ENCODE peak calls at places on chromosomes 4 and X, in ten cellular contexts. One of them, this sample, is unnamed.

GRCh38 chrX:57677132-57677858 is 2.8 kb downstream of the NLRP2B start:
- DNase-seq in right lobe of liver: no peak
- DNase-seq in HL-60: no peak
- DNase-seq in esophagus squamous epithelium: no peak
- DNase-seq in effector memory CD4-positive, alpha-beta T cell: no peak
- DNase-seq in K562: no peak
- DNase-seq in GM23248: no peak
- DNase-seq in heart right ventricle: no peak
- DNase-seq in IMR-90: no peak
- DNase-seq in Peyer's patch: no peak
- DNase-seq in this sample: no peak

GRCh38 chr4:53734584-53735363 is 143.5 kb upstream of the LNX1 start:
- DNase-seq in heart right ventricle: no peak
- DNase-seq in effector memory CD4-positive, alpha-beta T cell: no peak
- DNase-seq in IMR-90: peak
- DNase-seq in GM23248: peak
- DNase-seq in right lobe of liver: no peak
- DNase-seq in esophagus squamous epithelium: no peak
- DNase-seq in K562: no peak
- DNase-seq in Peyer's patch: no peak
- DNase-seq in HL-60: no peak
- DNase-seq in this sample: no peak

GRCh38 chr4:182273191-182273935 is 30.2 kb downstream of the TENM3 start:
- DNase-seq in K562: no peak
- DNase-seq in IMR-90: no peak
- DNase-seq in HL-60: no peak
- DNase-seq in right lobe of liver: no peak
- DNase-seq in Peyer's patch: no peak
- DNase-seq in heart right ventricle: no peak
- DNase-seq in GM23248: no peak
- DNase-seq in esophagus squamous epithelium: no peak
- DNase-seq in effector memory CD4-positive, alpha-beta T cell: no peak
- DNase-seq in this sample: no peak

GRCh38 chr4:182730791-182731190 is 186.4 kb downstream of the DCTD start:
- DNase-seq in heart right ventricle: no peak
- DNase-seq in right lobe of liver: no peak
- DNase-seq in IMR-90: no peak
- DNase-seq in K562: no peak
- DNase-seq in Peyer's patch: no peak
- DNase-seq in GM23248: no peak
- DNase-seq in effector memory CD4-positive, alpha-beta T cell: no peak
- DNase-seq in HL-60: no peak
- DNase-seq in esophagus squamous epithelium: no peak
- DNase-seq in this sample: no peak

GRCh38 chr4:145936142-145937020 is 2.2 kb downstream of the ZNF827 start:
- DNase-seq in esophagus squamous epithelium: peak
- DNase-seq in effector memory CD4-positive, alpha-beta T cell: peak
- DNase-seq in right lobe of liver: peak
- DNase-seq in IMR-90: peak
- DNase-seq in HL-60: no peak
- DNase-seq in Peyer's patch: peak
- DNase-seq in heart right ventricle: peak
- DNase-seq in GM23248: peak
- DNase-seq in K562: peak
- DNase-seq in this sample: peak

GRCh38 chr4:137468836-137469235 is 63.5 kb downstream of the PCDH18 start:
- DNase-seq in K562: no peak
- DNase-seq in heart right ventricle: no peak
- DNase-seq in Peyer's patch: no peak
- DNase-seq in effector memory CD4-positive, alpha-beta T cell: no peak
- DNase-seq in right lobe of liver: no peak
- DNase-seq in HL-60: no peak
- DNase-seq in GM23248: no peak
- DNase-seq in esophagus squamous epithelium: no peak
- DNase-seq in IMR-90: no peak
- DNase-seq in this sample: no peak

GRCh38 chrX:56130013-56130412 is 102.1 kb upstream of the KLF8 start:
- DNase-seq in effector memory CD4-positive, alpha-beta T cell: no peak
- DNase-seq in esophagus squamous epithelium: no peak
- DNase-seq in right lobe of liver: no peak
- DNase-seq in IMR-90: no peak
- DNase-seq in Peyer's patch: no peak
- DNase-seq in heart right ventricle: no peak
- DNase-seq in K562: no peak
- DNase-seq in GM23248: no peak
- DNase-seq in HL-60: no peak
- DNase-seq in this sample: no peak

GRCh38 chr4:8477676-8478075 is 37.1 kb downstream of the TRMT44 start:
- DNase-seq in esophagus squamous epithelium: no peak
- DNase-seq in IMR-90: no peak
- DNase-seq in Peyer's patch: no peak
- DNase-seq in K562: no peak
- DNase-seq in effector memory CD4-positive, alpha-beta T cell: no peak
- DNase-seq in right lobe of liver: no peak
- DNase-seq in HL-60: no peak
- DNase-seq in GM23248: no peak
- DNase-seq in heart right ventricle: no peak
- DNase-seq in this sample: no peak

GRCh38 chr4:25330335-25330734 is 17.8 kb downstream of the ZCCHC4 start:
- DNase-seq in heart right ventricle: no peak
- DNase-seq in effector memory CD4-positive, alpha-beta T cell: no peak
- DNase-seq in right lobe of liver: no peak
- DNase-seq in GM23248: no peak
- DNase-seq in esophagus squamous epithelium: no peak
- DNase-seq in K562: no peak
- DNase-seq in HL-60: no peak
- DNase-seq in Peyer's patch: no peak
- DNase-seq in IMR-90: no peak
- DNase-seq in this sample: no peak

GRCh38 chr4:158729716-158730559 is 6.7 kb upstream of the PPID start:
- DNase-seq in GM23248: peak
- DNase-seq in effector memory CD4-positive, alpha-beta T cell: no peak
- DNase-seq in right lobe of liver: no peak
- DNase-seq in K562: no peak
- DNase-seq in heart right ventricle: peak
- DNase-seq in IMR-90: peak
- DNase-seq in esophagus squamous epithelium: no peak
- DNase-seq in HL-60: no peak
- DNase-seq in Peyer's patch: peak
- DNase-seq in this sample: peak

GRCh38 chrX:54029543-54030143 is 14.6 kb downstream of the PHF8 start:
- DNase-seq in heart right ventricle: no peak
- DNase-seq in right lobe of liver: peak
- DNase-seq in effector memory CD4-positive, alpha-beta T cell: no peak
- DNase-seq in IMR-90: no peak
- DNase-seq in Peyer's patch: no peak
- DNase-seq in HL-60: no peak
- DNase-seq in K562: no peak
- DNase-seq in GM23248: no peak
- DNase-seq in esophagus squamous epithelium: no peak
- DNase-seq in this sample: no peak

GRCh38 chr4:7138223-7139166 is 53.8 kb upstream of the SORCS2 start:
- DNase-seq in IMR-90: no peak
- DNase-seq in effector memory CD4-positive, alpha-beta T cell: no peak
- DNase-seq in K562: no peak
- DNase-seq in Peyer's patch: no peak
- DNase-seq in heart right ventricle: no peak
- DNase-seq in right lobe of liver: no peak
- DNase-seq in GM23248: no peak
- DNase-seq in HL-60: no peak
- DNase-seq in esophagus squamous epithelium: no peak
- DNase-seq in this sample: no peak

GRCh38 chr4:71210831-71211230 is 128.0 kb upstream of the SLC4A4 start:
- DNase-seq in IMR-90: no peak
- DNase-seq in heart right ventricle: no peak
- DNase-seq in K562: no peak
- DNase-seq in esophagus squamous epithelium: no peak
- DNase-seq in effector memory CD4-positive, alpha-beta T cell: no peak
- DNase-seq in Peyer's patch: no peak
- DNase-seq in HL-60: no peak
- DNase-seq in GM23248: peak
- DNase-seq in right lobe of liver: no peak
- DNase-seq in this sample: no peak

DNA sequence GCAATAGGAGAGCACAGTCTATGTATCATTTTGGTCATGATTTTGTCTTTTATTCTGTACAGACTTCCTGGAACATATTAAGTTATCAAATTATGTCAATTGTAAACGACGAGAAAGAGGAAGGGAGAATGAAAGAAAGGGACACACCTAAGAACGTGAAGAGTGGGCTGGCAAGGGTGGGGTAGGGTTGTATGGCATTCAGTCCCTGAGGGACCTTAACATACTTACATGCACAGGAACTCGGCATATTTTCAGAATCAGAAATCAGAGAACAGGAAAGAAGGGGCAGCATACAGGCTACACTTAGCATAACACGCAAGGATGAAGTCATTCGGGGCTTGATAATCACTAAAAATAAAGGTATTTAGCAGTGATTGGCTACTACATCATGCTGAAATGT is 1375.0 kb upstream of the ADGRL3 start:
- DNase-seq in effector memory CD4-positive, alpha-beta T cell: no peak
- DNase-seq in K562: no peak
- DNase-seq in esophagus squamous epithelium: no peak
- DNase-seq in right lobe of liver: no peak
- DNase-seq in heart right ventricle: no peak
- DNase-seq in GM23248: no peak
- DNase-seq in HL-60: no peak
- DNase-seq in Peyer's patch: no peak
- DNase-seq in IMR-90: no peak
- DNase-seq in this sample: no peak
- H3K27ac ChIP-seq in effector memory CD4-positive, alpha-beta T cell: no peak
- H3K27ac ChIP-seq in K562: no peak
- H3K27ac ChIP-seq in esophagus squamous epithelium: no peak
- H3K27ac ChIP-seq in right lobe of liver: no peak
- H3K27ac ChIP-seq in heart right ventricle: no peak
- H3K27ac ChIP-seq in GM23248: no peak
- H3K27ac ChIP-seq in HL-60: no peak
- H3K27ac ChIP-seq in Peyer's patch: no peak
- H3K27ac ChIP-seq in IMR-90: no peak
- H3K27ac ChIP-seq in this sample: no peak

DNA sequence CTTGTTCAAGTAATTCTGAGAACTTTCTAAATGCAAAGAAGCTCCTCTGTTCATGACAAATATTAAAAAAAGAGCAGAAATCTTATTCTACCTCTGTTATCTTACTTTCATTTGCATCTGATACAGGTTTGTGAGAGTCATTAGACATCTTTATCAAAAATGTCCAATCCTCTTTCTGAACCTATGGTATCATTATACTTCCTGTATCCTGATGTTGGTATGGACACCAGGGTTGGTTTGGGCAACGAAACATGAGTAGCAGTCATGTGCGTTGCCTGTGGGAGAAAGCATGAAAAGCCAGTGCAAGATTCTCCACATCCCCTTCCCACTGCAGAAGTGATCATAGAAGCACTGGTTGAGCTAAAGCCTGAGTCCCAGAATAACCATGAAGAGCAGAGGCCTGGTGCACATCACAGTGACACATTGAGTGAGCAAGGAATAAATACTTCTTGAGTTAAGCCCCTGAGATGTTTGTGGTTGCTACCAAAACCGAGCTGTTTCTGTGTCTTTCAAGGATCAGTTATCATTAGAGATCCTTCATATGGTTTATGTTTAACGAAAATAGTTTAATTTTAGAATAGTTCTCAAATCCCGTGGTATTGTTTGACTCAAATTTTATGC is 197.2 kb downstream of the BANK1 start:
- DNase-seq in Peyer's patch: no peak
- DNase-seq in heart right ventricle: no peak
- DNase-seq in esophagus squamous epithelium: no peak
- DNase-seq in GM23248: no peak
- DNase-seq in right lobe of liver: no peak
- DNase-seq in K562: no peak
- DNase-seq in effector memory CD4-positive, alpha-beta T cell: no peak
- DNase-seq in IMR-90: no peak
- DNase-seq in HL-60: no peak
- DNase-seq in this sample: no peak
- H3K27ac ChIP-seq in Peyer's patch: no peak
- H3K27ac ChIP-seq in heart right ventricle: no peak
- H3K27ac ChIP-seq in esophagus squamous epithelium: no peak
- H3K27ac ChIP-seq in GM23248: no peak
- H3K27ac ChIP-seq in right lobe of liver: no peak
- H3K27ac ChIP-seq in K562: no peak
- H3K27ac ChIP-seq in effector memory CD4-positive, alpha-beta T cell: no peak
- H3K27ac ChIP-seq in IMR-90: no peak
- H3K27ac ChIP-seq in HL-60: no peak
- H3K27ac ChIP-seq in this sample: no peak

DNA sequence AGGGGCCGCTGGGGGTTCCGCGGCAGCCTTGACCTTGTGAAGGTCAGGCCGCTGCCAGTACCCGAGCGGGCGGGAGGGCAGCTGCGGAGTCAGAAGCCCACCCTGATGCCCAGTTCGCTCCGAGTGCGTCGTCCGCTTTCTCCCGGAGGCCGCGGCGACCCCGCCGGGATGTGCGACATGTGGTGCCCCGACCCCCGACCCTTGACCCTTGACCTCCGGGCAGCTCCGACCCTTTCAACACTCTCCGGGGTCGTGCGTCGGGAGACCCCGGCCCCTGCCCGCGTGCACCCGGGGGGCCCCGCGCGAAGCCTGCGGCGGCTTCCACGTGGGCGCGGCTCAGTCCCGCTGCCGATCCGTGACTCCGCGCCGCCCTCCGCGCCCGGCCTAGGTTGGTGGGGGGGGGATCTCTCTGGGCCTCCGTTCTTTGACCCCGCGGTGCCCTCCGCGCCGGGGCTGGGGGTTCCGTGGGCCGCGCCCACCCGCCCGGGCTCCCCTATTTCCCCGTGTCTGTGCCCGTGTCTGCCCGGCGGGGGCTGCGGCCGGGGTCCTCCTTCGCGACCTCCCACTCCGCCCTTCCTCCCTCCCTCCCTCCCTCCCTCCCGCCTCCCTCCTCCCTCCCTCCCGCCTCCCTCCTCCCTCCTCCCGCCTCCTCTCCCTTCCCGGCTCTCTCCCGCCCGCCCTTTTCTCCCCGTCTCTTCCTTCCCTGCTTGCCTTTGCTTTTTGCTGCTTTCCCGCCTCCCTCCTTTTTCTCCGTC is 640 bp upstream of the SLC25A6 start:
- DNase-seq in effector memory CD4-positive, alpha-beta T cell: no peak
- DNase-seq in esophagus squamous epithelium: no peak
- DNase-seq in heart right ventricle: peak
- DNase-seq in GM23248: peak
- DNase-seq in HL-60: no peak
- DNase-seq in K562: peak
- DNase-seq in IMR-90: peak
- DNase-seq in right lobe of liver: peak
- DNase-seq in Peyer's patch: peak
- DNase-seq in this sample: no peak
- H3K27ac ChIP-seq in effector memory CD4-positive, alpha-beta T cell: peak
- H3K27ac ChIP-seq in esophagus squamous epithelium: peak
- H3K27ac ChIP-seq in heart right ventricle: peak
- H3K27ac ChIP-seq in GM23248: peak
- H3K27ac ChIP-seq in HL-60: peak
- H3K27ac ChIP-seq in K562: peak
- H3K27ac ChIP-seq in IMR-90: peak
- H3K27ac ChIP-seq in right lobe of liver: peak
- H3K27ac ChIP-seq in Peyer's patch: peak
- H3K27ac ChIP-seq in this sample: peak

DNA sequence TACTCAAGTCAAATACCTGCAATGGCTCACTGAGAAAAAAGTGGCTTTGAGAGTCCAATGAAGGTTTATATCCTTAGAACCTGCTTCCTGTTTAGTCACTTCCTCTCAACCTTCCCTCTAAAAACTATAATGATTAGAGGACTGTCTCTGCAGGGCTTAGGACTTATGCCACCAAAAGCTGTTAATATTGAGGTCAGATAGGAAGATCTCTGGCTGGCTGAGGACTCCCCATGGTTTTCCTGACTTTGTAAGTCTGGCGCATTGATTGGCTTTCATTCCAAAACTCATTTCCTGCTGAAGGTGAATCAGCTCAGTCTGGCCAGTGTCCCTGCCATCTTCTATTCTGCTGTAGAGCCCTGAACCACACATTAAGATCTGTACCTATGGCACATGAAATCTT is 140.9 kb upstream of the ANK2 start:
- DNase-seq in HL-60: no peak
- DNase-seq in GM23248: peak
- DNase-seq in esophagus squamous epithelium: no peak
- DNase-seq in heart right ventricle: no peak
- DNase-seq in Peyer's patch: no peak
- DNase-seq in IMR-90: no peak
- DNase-seq in K562: no peak
- DNase-seq in right lobe of liver: no peak
- DNase-seq in effector memory CD4-positive, alpha-beta T cell: no peak
- DNase-seq in this sample: no peak
- H3K27ac ChIP-seq in HL-60: no peak
- H3K27ac ChIP-seq in GM23248: no peak
- H3K27ac ChIP-seq in esophagus squamous epithelium: no peak
- H3K27ac ChIP-seq in heart right ventricle: no peak
- H3K27ac ChIP-seq in Peyer's patch: no peak
- H3K27ac ChIP-seq in IMR-90: no peak
- H3K27ac ChIP-seq in K562: no peak
- H3K27ac ChIP-seq in right lobe of liver: no peak
- H3K27ac ChIP-seq in effector memory CD4-positive, alpha-beta T cell: no peak
- H3K27ac ChIP-seq in this sample: no peak

This sample was measured in CD8-positive, alpha-beta T cell.